ENCODE peak calls at places on chromosomes 1 and 21, in four cellular contexts. V is choroid plexus epithelial cell, K is GM20000, C is body of pancreas. A is an unnamed sample.

GRCh38 chr1:6386371-6386949 is 7.1 kb downstream of the ACOT7 start:
- DNase-seq in V (peak), C (no peak), K (no peak), A (peak)

GRCh38 chr1:43367026-43367903 is 546 bp downstream of the ELOVL1 start:
- DNase-seq in V (peak), C (peak), K (peak), A (no peak)

GRCh38 chr1:65572701-65573421 is 152.4 kb downstream of the LEPR start:
- DNase-seq in C (no peak), K (no peak), V (no peak), A (no peak)

GRCh38 chr1:150557065-150557600 is 7.9 kb downstream of the ADAMTSL4 start:
- DNase-seq in V (no peak), C (no peak), K (no peak), A (no peak)

GRCh38 chr1:91308544-91308943 is 96.1 kb downstream of the HFM1 start:
- DNase-seq in K (no peak), V (no peak), C (no peak), A (no peak)

GRCh38 chr21:44514746-44515358 is 25.1 kb downstream of the KRTAP10-1 start:
- DNase-seq in V (no peak), C (no peak), K (no peak), A (no peak)

GRCh38 chr21:35927262-35927661 is 133.1 kb downstream of the SETD4 start:
- DNase-seq in C (no peak), V (no peak), K (no peak), A (no peak)

GRCh38 chr21:45502600-45502999 is 39.6 kb downstream of the SLC19A1 start:
- DNase-seq in K (no peak), V (no peak), C (no peak), A (no peak)

GRCh38 chr1:206568256-206568655 is 44.0 kb downstream of the EIF2D start:
- DNase-seq in K (no peak), V (no peak), C (no peak), A (no peak)

GRCh38 chr1:26961826-26962225 is 1.6 kb upstream of the KDF1 start:
- DNase-seq in V (peak), K (no peak), C (no peak), A (peak)

GRCh38 chr1:26960625-26960966 is 328 bp upstream of the KDF1 start:
- DNase-seq in V (no peak), K (no peak), C (no peak), A (no peak)

GRCh38 chr1:26957306-26957705 is 3.0 kb downstream of the KDF1 start:
- DNase-seq in K (no peak), V (no peak), C (no peak), A (no peak)

GRCh38 chr1:26959270-26959669 is 998 bp downstream of the KDF1 start:
- DNase-seq in V (no peak), K (no peak), C (no peak), A (no peak)

DNA sequence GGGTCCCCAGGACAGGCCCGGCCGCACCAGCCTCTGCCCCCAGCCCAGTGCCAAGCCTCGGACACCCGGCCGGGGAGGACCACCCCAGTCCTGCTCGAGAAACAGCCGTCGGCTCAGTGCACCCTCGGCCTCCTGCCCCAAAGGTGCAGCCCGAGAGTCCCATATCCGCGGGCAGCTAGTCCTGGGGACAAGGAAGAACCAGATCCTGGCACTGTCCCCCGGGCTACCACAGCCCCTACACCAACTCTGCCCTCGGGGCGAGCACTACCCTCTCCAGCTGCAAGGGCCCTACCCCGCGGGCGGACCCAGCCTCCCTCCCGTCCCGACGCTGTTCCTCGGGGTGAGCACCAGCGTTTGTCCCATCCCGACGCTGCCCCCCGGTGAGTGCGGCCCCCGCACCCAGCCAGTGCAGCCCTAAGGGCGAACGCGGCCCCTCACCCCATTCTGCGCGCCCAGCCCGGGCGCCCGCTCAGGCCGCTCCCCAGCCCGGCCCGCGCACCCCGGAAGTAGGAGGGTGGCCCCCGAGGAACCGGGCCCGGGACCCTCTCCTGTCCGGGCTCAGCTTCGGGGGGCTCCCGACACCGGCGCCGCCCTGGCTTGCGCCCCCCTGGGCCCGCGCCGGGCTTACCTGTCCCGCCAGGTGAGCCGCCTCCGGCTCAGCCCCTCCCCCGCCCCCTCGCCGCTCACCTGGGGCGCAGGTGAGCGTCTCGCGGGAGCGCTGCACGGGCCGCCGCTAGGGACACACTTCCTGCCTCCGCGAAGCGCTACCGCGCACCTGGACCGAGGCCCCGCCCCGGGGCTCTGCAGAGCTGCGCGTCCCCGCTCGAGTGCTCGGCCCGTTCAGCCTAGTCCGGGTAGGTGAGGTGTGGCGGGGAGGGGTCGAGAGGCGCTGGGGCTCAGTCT is at the start of gene KDF1:
- DNase-seq in K (no peak), C (peak), V (no peak), A (no peak)
- TF ChIP-seq CTCF in K (no peak), C (peak), V (no peak), A (no peak)

GRCh38 chr1:59377350-59377904 is 80.5 kb downstream of the FGGY start:
- DNase-seq in V (no peak), C (no peak), K (no peak), A (no peak)

GRCh38 chr1:59378621-59379020 is 81.7 kb downstream of the FGGY start:
- DNase-seq in K (no peak), V (no peak), C (no peak), A (no peak)

GRCh38 chr1:59379028-59379728 is 82.3 kb downstream of the FGGY start:
- DNase-seq in V (peak), C (no peak), K (no peak), A (peak)

GRCh38 chr1:59375321-59376220 is 78.7 kb downstream of the FGGY start:
- DNase-seq in V (peak), C (no peak), K (no peak), A (peak)
- TF ChIP-seq CTCF in V (no peak), C (no peak), K (no peak), A (no peak)

GRCh38 chr1:164950453-164951052 is 391.6 kb downstream of the PBX1 start:
- DNase-seq in V (no peak), C (no peak), K (no peak), A (no peak)

GRCh38 chr1:164953815-164954214 is 394.8 kb downstream of the PBX1 start:
- DNase-seq in C (no peak), V (no peak), K (no peak), A (no peak)

GRCh38 chr1:164949758-164950452 is 390.9 kb downstream of the PBX1 start:
- DNase-seq in K (no peak), V (no peak), C (no peak), A (no peak)

GRCh38 chr1:164948101-164948500 is 389.1 kb downstream of the PBX1 start:
- DNase-seq in K (no peak), V (no peak), C (no peak), A (no peak)

GRCh38 chr1:164953095-164953494 is 394.1 kb downstream of the PBX1 start:
- DNase-seq in K (no peak), C (no peak), V (peak), A (peak)
- TF ChIP-seq CTCF in K (no peak), C (peak), V (peak), A (peak)

GRCh38 chr1:245798367-245798747 is 643.6 kb downstream of the KIF26B start:
- DNase-seq in K (no peak), V (no peak), C (no peak), A (no peak)

GRCh38 chr1:245800901-245801605 is 646.3 kb downstream of the KIF26B start:
- DNase-seq in C (no peak), V (no peak), K (no peak), A (no peak)

GRCh38 chr1:245803666-245804037 is 648.9 kb downstream of the KIF26B start:
- DNase-seq in V (no peak), C (no peak), K (no peak), A (no peak)

GRCh38 chr1:245802941-245803665 is 648.3 kb downstream of the KIF26B start:
- DNase-seq in K (no peak), V (no peak), C (no peak), A (no peak)

GRCh38 chr1:245797592-245798366 is 643.0 kb downstream of the KIF26B start:
- DNase-seq in C (no peak), K (no peak), V (peak), A (peak)
- TF ChIP-seq CTCF in C (no peak), K (peak), V (peak), A (peak)

A was measured in fibroblast of pulmonary artery.